ENCODE peak calls at places on chromosomes 1 and 21, in four cellular contexts. One of them, this sample, is unnamed.

GRCh38 chr1:217630711-217631591 is at the start of the genes GPATCH2 and SPATA17:
- DNase-seq in lower leg skin: peak
- DNase-seq in mammary epithelial cell: peak
- DNase-seq in prostate gland: peak
- DNase-seq in this sample: peak

GRCh38 chr1:31970873-31971272 is 32.7 kb upstream of the PTP4A2 start:
- DNase-seq in lower leg skin: no peak
- DNase-seq in mammary epithelial cell: no peak
- DNase-seq in prostate gland: no peak
- DNase-seq in this sample: no peak

GRCh38 chr1:26689504-26689903 is 6.3 kb upstream of the ARID1A start:
- DNase-seq in lower leg skin: no peak
- DNase-seq in mammary epithelial cell: no peak
- DNase-seq in prostate gland: no peak
- DNase-seq in this sample: no peak

GRCh38 chr21:36550761-36551160 is 70.8 kb upstream of the CLDN14 start:
- DNase-seq in lower leg skin: no peak
- DNase-seq in mammary epithelial cell: no peak
- DNase-seq in prostate gland: no peak
- DNase-seq in this sample: no peak

GRCh38 chr1:65164633-65165032 is 16.6 kb downstream of the AK4 start:
- DNase-seq in lower leg skin: no peak
- DNase-seq in mammary epithelial cell: peak
- DNase-seq in prostate gland: no peak
- DNase-seq in this sample: no peak

GRCh38 chr1:156489166-156489934 is 11.2 kb downstream of the MEF2D start:
- DNase-seq in lower leg skin: no peak
- DNase-seq in mammary epithelial cell: no peak
- DNase-seq in prostate gland: no peak
- DNase-seq in this sample: no peak

GRCh38 chr21:43953028-43953427 is 59.1 kb upstream of the TRAPPC10 start:
- DNase-seq in lower leg skin: no peak
- DNase-seq in mammary epithelial cell: no peak
- DNase-seq in prostate gland: no peak
- DNase-seq in this sample: no peak

GRCh38 chr1:51284487-51284954 is 45.8 kb downstream of the TTC39A start:
- DNase-seq in lower leg skin: no peak
- DNase-seq in mammary epithelial cell: no peak
- DNase-seq in prostate gland: no peak
- DNase-seq in this sample: peak

GRCh38 chr1:168386492-168386891 is 105.8 kb downstream of the TBX19 start:
- DNase-seq in lower leg skin: no peak
- DNase-seq in mammary epithelial cell: no peak
- DNase-seq in prostate gland: no peak
- DNase-seq in this sample: no peak

GRCh38 chr1:61641578-61642336 is 83.2 kb downstream of the TM2D1 start:
- DNase-seq in lower leg skin: peak
- DNase-seq in mammary epithelial cell: peak
- DNase-seq in prostate gland: peak
- DNase-seq in this sample: no peak

GRCh38 chr1:56200446-56200845 is 378.9 kb downstream of the PLPP3 start:
- DNase-seq in lower leg skin: no peak
- DNase-seq in mammary epithelial cell: no peak
- DNase-seq in prostate gland: peak
- DNase-seq in this sample: no peak

GRCh38 chr1:157213836-157214235 is 75.6 kb upstream of the ETV3 start:
- DNase-seq in lower leg skin: no peak
- DNase-seq in mammary epithelial cell: no peak
- DNase-seq in prostate gland: no peak
- DNase-seq in this sample: no peak

GRCh38 chr1:186559601-186560116 is 98.7 kb upstream of the PDC start:
- DNase-seq in lower leg skin: no peak
- DNase-seq in mammary epithelial cell: peak
- DNase-seq in prostate gland: no peak
- DNase-seq in this sample: no peak

GRCh38 chr21:29904359-29905282 is 35.2 kb downstream of the GRIK1 start:
- DNase-seq in lower leg skin: no peak
- DNase-seq in mammary epithelial cell: peak
- DNase-seq in prostate gland: no peak
- DNase-seq in this sample: no peak

GRCh38 chr1:112540395-112540794 is 31.6 kb downstream of the WNT2B start:
- DNase-seq in lower leg skin: no peak
- DNase-seq in mammary epithelial cell: no peak
- DNase-seq in prostate gland: no peak
- DNase-seq in this sample: no peak

GRCh38 chr1:35929730-35930592 is 944 bp upstream of the AGO3 start:
- DNase-seq in lower leg skin: peak
- DNase-seq in mammary epithelial cell: peak
- DNase-seq in prostate gland: peak
- DNase-seq in this sample: no peak

GRCh38 chr1:245788269-245788668 is 633.5 kb downstream of the KIF26B start:
- DNase-seq in lower leg skin: peak
- DNase-seq in mammary epithelial cell: peak
- DNase-seq in prostate gland: no peak
- DNase-seq in this sample: no peak

GRCh38 chr21:41663805-41664788 is 102.8 kb downstream of the RIPK4 start:
- DNase-seq in lower leg skin: no peak
- DNase-seq in mammary epithelial cell: no peak
- DNase-seq in prostate gland: no peak
- DNase-seq in this sample: no peak

GRCh38 chr21:42962360-42963007 is 11.9 kb upstream of the PKNOX1 start:
- DNase-seq in lower leg skin: no peak
- DNase-seq in mammary epithelial cell: no peak
- DNase-seq in prostate gland: no peak
- DNase-seq in this sample: no peak

GRCh38 chr21:29114765-29115164 is 15.7 kb upstream of the MAP3K7CL start:
- DNase-seq in lower leg skin: no peak
- DNase-seq in mammary epithelial cell: peak
- DNase-seq in prostate gland: no peak
- DNase-seq in this sample: no peak

GRCh38 chr1:214636436-214636835 is 33.4 kb downstream of the CENPF start:
- DNase-seq in lower leg skin: no peak
- DNase-seq in mammary epithelial cell: no peak
- DNase-seq in prostate gland: no peak
- DNase-seq in this sample: no peak

DNA sequence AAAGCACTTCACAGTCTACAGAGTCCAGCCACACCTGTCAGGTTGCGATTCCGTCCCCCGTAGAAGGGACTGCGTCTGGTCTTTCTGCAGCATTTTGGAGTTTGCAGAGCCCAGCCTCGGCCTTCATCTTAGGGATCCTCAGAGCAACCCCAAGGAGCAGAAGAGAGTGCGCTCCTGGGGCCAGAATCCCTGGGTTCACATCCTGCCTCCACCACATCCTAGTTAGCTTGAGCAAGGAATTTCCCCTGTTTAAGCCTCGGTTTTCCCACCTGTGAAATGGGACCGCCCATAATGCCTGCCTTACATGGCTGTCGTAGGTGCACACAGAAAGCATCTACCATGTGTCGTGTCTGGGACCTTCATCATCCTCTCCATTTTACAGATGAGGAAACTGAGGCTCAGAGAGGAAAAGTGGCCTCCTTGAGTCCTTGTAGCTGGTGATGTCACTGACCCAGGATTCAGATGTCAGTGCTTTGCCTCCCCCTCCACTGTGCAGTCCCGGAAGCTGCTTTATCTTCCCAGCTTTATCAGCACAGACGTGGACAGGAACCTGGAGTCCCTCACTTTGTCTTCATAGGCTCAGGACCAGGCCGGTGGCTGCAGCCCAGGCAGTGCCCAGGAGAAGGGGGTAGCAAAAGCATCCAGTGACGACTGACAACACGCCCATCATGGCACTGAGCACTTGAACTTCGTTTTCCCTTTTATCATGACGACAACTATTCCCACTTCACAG is 438.5 kb downstream of the MATN1 start:
- DNase-seq in lower leg skin: peak
- DNase-seq in mammary epithelial cell: no peak
- DNase-seq in prostate gland: no peak
- DNase-seq in this sample: no peak
- TF ChIP-seq CTCF in lower leg skin: no peak
- TF ChIP-seq CTCF in mammary epithelial cell: no peak
- TF ChIP-seq CTCF in prostate gland: no peak
- TF ChIP-seq CTCF in this sample: no peak

GRCh38 chr1:20699558-20699957 is 18.2 kb downstream of the KIF17 start:
- DNase-seq in lower leg skin: no peak
- DNase-seq in mammary epithelial cell: no peak
- DNase-seq in prostate gland: no peak
- DNase-seq in this sample: no peak
- TF ChIP-seq CTCF in lower leg skin: no peak
- TF ChIP-seq CTCF in mammary epithelial cell: no peak
- TF ChIP-seq CTCF in prostate gland: no peak
- TF ChIP-seq CTCF in this sample: no peak

GRCh38 chr1:243411472-243411871 is 155.6 kb downstream of the SDCCAG8 start:
- DNase-seq in lower leg skin: no peak
- DNase-seq in mammary epithelial cell: no peak
- DNase-seq in prostate gland: peak
- DNase-seq in this sample: no peak

GRCh38 chr1:243407284-243408018 is 151.6 kb downstream of the SDCCAG8 start:
- DNase-seq in lower leg skin: no peak
- DNase-seq in mammary epithelial cell: peak
- DNase-seq in prostate gland: no peak
- DNase-seq in this sample: no peak

GRCh38 chr1:243408479-243408878 is 152.6 kb downstream of the SDCCAG8 start:
- DNase-seq in lower leg skin: no peak
- DNase-seq in mammary epithelial cell: no peak
- DNase-seq in prostate gland: no peak
- DNase-seq in this sample: no peak

GRCh38 chr1:243413431-243414151 is 157.8 kb downstream of the SDCCAG8 start:
- DNase-seq in lower leg skin: no peak
- DNase-seq in mammary epithelial cell: no peak
- DNase-seq in prostate gland: no peak
- DNase-seq in this sample: no peak

DNA sequence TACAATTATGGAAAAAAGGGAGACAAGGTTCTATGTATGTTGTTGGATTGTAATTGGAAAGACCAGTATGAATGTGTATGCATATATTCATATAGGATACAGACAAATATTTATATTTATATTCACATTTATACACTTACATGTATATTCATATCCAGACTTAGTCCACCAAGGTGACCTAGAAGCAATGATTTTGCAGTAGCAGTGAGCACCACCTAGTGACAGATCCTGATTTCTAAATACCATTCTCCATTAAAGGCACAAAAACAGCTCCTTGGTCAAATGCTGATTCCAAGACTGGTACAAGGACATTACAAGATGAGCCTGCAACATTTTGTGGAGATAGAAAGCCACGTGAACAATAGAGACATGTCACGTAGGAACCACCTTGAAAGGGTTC is 153.4 kb downstream of the SDCCAG8 start:
- DNase-seq in lower leg skin: no peak
- DNase-seq in mammary epithelial cell: no peak
- DNase-seq in prostate gland: no peak
- DNase-seq in this sample: no peak
- TF ChIP-seq CTCF in lower leg skin: no peak
- TF ChIP-seq CTCF in mammary epithelial cell: no peak
- TF ChIP-seq CTCF in prostate gland: no peak
- TF ChIP-seq CTCF in this sample: no peak

GRCh38 chr1:197696372-197696771 is 78.9 kb downstream of the DENND1B start:
- DNase-seq in lower leg skin: no peak
- DNase-seq in mammary epithelial cell: peak
- DNase-seq in prostate gland: no peak
- DNase-seq in this sample: no peak

GRCh38 chr1:197691816-197692215 is 83.5 kb downstream of the DENND1B start:
- DNase-seq in lower leg skin: no peak
- DNase-seq in mammary epithelial cell: no peak
- DNase-seq in prostate gland: no peak
- DNase-seq in this sample: no peak

GRCh38 chr1:197695961-197696360 is 79.3 kb downstream of the DENND1B start:
- DNase-seq in lower leg skin: no peak
- DNase-seq in mammary epithelial cell: no peak
- DNase-seq in prostate gland: no peak
- DNase-seq in this sample: no peak

GRCh38 chr1:197690074-197690473 is 85.2 kb downstream of the DENND1B start:
- DNase-seq in lower leg skin: no peak
- DNase-seq in mammary epithelial cell: no peak
- DNase-seq in prostate gland: no peak
- DNase-seq in this sample: no peak

GRCh38 chr1:197692965-197693364 is 82.3 kb downstream of the DENND1B start:
- DNase-seq in lower leg skin: no peak
- DNase-seq in mammary epithelial cell: peak
- DNase-seq in prostate gland: no peak
- DNase-seq in this sample: no peak
- TF ChIP-seq CTCF in lower leg skin: no peak
- TF ChIP-seq CTCF in mammary epithelial cell: peak
- TF ChIP-seq CTCF in prostate gland: no peak
- TF ChIP-seq CTCF in this sample: peak

GRCh38 chr1:145985129-145985501 is 11.3 kb downstream of the TXNIP start:
- DNase-seq in lower leg skin: no peak
- DNase-seq in mammary epithelial cell: no peak
- DNase-seq in prostate gland: no peak
- DNase-seq in this sample: no peak

GRCh38 chr1:145982010-145982723 is 14.2 kb downstream of the TXNIP start:
- DNase-seq in lower leg skin: no peak
- DNase-seq in mammary epithelial cell: no peak
- DNase-seq in prostate gland: no peak
- DNase-seq in this sample: no peak

GRCh38 chr1:145981299-145981600 is 15.1 kb downstream of the TXNIP start:
- DNase-seq in lower leg skin: no peak
- DNase-seq in mammary epithelial cell: no peak
- DNase-seq in prostate gland: no peak
- DNase-seq in this sample: no peak

GRCh38 chr1:145983959-145984830 is 12.2 kb downstream of the TXNIP start:
- DNase-seq in lower leg skin: no peak
- DNase-seq in mammary epithelial cell: no peak
- DNase-seq in prostate gland: no peak
- DNase-seq in this sample: no peak

GRCh38 chr1:145983206-145983675 is 13.1 kb downstream of the TXNIP start:
- DNase-seq in lower leg skin: no peak
- DNase-seq in mammary epithelial cell: no peak
- DNase-seq in prostate gland: no peak
- DNase-seq in this sample: no peak
- TF ChIP-seq CTCF in lower leg skin: no peak
- TF ChIP-seq CTCF in mammary epithelial cell: no peak
- TF ChIP-seq CTCF in prostate gland: no peak
- TF ChIP-seq CTCF in this sample: no peak

This sample was measured in osteocyte.